ENCODE peak calls at places on chromosome 20, in four cellular contexts. U is fibroblast of mammary gland, P is brain microvascular endothelial cell, C is cardiac muscle cell. Y is an unnamed sample.

GRCh38 chr20:32456869-32457421 is 98.8 kb downstream of the ASXL1 start:
- DNase-seq in U (no peak), P (no peak), C (peak; percentile 68), Y (no peak)

GRCh38 chr20:10541668-10542411 is 106.7 kb downstream of the SLX4IP start:
- DNase-seq in U (no peak), P (no peak), C (no peak), Y (no peak)

GRCh38 chr20:5509803-5510202 is 193.0 kb upstream of the PROKR2 start:
- DNase-seq in U (no peak), P (no peak), C (no peak), Y (no peak)

GRCh38 chr20:53757472-53757913 is 163.9 kb upstream of the ZNF217 start:
- DNase-seq in U (no peak), P (no peak), C (no peak), Y (no peak)

GRCh38 chr20:20680991-20681508 is 31.4 kb downstream of the RALGAPA2 start:
- DNase-seq in U (no peak), P (no peak), C (no peak), Y (no peak)

GRCh38 chr20:4966826-4967751 is 34.2 kb downstream of the SLC23A2 start:
- DNase-seq in U (no peak), P (no peak), C (no peak), Y (no peak)

GRCh38 chr20:48816282-48816860 is 11.4 kb downstream of the PREX1 start:
- DNase-seq in U (no peak), P (no peak), C (no peak), Y (no peak)

GRCh38 chr20:34022154-34022842 is 28.6 kb downstream of the RALY start:
- DNase-seq in U (peak; percentile 19), P (no peak), C (peak; percentile 34), Y (no peak)

GRCh38 chr20:37745553-37745952 is 51.7 kb downstream of the CTNNBL1 start:
- DNase-seq in U (no peak), P (no peak), C (no peak), Y (no peak)

GRCh38 chr20:32777177-32777956 is 15.2 kb downstream of the DNMT3B start:
- DNase-seq in U (no peak), P (no peak), C (no peak), Y (no peak)

GRCh38 chr20:15196580-15197255 is 859.3 kb upstream of the FLRT3 start:
- DNase-seq in U (no peak), P (no peak), C (no peak), Y (no peak)

GRCh38 chr20:50471231-50471630 is 39.0 kb upstream of the PTPN1 start:
- DNase-seq in U (no peak), P (no peak), C (no peak), Y (no peak)

GRCh38 chr20:3798908-3799248 is 2.8 kb downstream of the CDC25B start:
- DNase-seq in U (no peak), P (no peak), C (no peak), Y (no peak)

GRCh38 chr20:15759546-15760216 is 813.6 kb downstream of the KIF16B start:
- DNase-seq in U (no peak), P (no peak), C (no peak), Y (no peak)

GRCh38 chr20:47358052-47358671 is 1.7 kb upstream of the ZMYND8 start:
- DNase-seq in U (no peak), P (no peak), C (no peak), Y (no peak)

GRCh38 chr20:47356220-47356525 is 326 bp downstream of the ZMYND8 start:
- DNase-seq in U (no peak), P (no peak), C (no peak), Y (no peak)

GRCh38 chr20:47358672-47359532 is 2.4 kb upstream of the ZMYND8 start:
- DNase-seq in U (peak; percentile 92), P (peak; percentile 95), C (peak; percentile 97), Y (peak; percentile 88)

GRCh38 chr20:47356526-47357295 is at the start of gene ZMYND8:
- DNase-seq in U (peak; percentile 92), P (peak; percentile 96), C (peak; percentile 95), Y (peak; percentile 97)

DNA sequence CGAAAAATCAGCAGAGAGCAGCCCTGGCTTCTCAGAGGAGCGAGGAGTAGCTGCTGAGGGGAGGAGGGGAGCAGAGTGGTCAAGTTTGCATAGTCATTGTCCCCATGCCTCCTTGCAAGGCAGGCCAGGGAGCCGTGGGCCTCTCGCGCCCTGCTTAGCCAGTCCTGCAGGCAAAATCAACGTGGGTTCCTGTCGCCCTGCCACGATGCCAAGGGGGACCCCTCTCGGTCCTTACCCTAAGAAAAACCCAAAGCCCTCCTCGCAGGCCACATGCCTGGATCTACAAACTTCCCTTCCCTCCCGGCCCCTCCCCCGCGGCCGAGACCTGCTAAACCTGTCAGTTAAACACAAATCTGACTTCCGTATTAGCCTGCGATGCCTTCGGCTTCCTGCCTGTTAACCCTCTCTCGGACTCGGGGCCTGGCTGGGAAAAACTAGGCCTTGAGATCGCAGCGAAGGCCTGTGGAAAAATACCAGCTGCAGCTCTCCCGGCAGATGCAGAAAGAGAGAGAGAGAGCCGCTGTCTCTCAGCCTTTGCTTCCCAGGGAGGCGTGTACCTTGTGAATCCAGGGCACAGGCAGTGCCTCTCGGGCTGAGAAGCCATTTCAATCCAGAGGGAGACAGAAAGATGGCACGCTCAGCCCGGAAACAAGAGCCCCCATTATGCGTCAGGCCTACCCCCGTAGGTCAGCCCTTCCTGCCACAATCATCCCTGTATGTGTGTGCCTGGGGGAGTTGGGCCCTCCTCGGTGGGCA is 975 bp upstream of the ZMYND8 start:
- DNase-seq in U (peak; percentile 92), P (peak; percentile 90), C (peak; percentile 94), Y (peak; percentile 90)
- H3K4me3 ChIP-seq in U (peak overlapping the region; percentile 1), P (no peak overlapping the region), C (no peak overlapping the region), Y (no peak overlapping the region)

GRCh38 chr20:40698744-40699143 is 9.7 kb upstream of the MAFB start:
- DNase-seq in U (no peak), P (no peak), C (no peak), Y (no peak)

GRCh38 chr20:40697466-40697987 is 8.5 kb upstream of the MAFB start:
- DNase-seq in U (no peak), P (no peak), C (no peak), Y (no peak)

GRCh38 chr20:40695214-40695613 is 6.2 kb upstream of the MAFB start:
- DNase-seq in U (no peak), P (no peak), C (no peak), Y (no peak)

GRCh38 chr20:40694246-40694645 is 5.2 kb upstream of the MAFB start:
- DNase-seq in U (no peak), P (no peak), C (no peak), Y (no peak)

DNA sequence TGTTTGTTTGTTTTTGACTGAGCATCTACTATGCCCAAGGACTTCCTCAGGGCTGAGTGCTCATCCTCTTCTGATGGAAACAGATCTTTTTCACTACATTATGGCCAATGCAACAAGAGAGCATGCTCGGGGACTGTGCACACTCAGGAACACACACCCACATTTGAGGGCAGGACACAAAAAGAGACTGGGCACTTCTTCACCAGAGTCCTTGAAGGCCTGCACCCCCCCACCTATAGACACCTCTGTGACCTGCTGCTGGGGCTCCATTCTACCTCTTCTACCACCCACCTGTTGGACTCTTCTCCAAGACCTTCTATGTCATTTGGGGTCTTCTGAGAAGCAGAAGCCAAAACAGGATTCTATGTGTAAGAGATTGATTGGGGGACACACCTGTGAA is 9.2 kb upstream of the MAFB start:
- DNase-seq in U (no peak), P (no peak), C (no peak), Y (no peak)
- H3K4me3 ChIP-seq in U (no peak overlapping the region), P (no peak overlapping the region), C (no peak overlapping the region), Y (no peak overlapping the region)

GRCh38 chr20:64119681-64120341 is 12.4 kb upstream of the NPBWR2 start:
- DNase-seq in U (peak; percentile 3), P (no peak), C (no peak), Y (no peak)
- H3K4me3 ChIP-seq in U (no peak overlapping the region), P (no peak overlapping the region), C (no peak overlapping the region), Y (no peak overlapping the region)

DNA sequence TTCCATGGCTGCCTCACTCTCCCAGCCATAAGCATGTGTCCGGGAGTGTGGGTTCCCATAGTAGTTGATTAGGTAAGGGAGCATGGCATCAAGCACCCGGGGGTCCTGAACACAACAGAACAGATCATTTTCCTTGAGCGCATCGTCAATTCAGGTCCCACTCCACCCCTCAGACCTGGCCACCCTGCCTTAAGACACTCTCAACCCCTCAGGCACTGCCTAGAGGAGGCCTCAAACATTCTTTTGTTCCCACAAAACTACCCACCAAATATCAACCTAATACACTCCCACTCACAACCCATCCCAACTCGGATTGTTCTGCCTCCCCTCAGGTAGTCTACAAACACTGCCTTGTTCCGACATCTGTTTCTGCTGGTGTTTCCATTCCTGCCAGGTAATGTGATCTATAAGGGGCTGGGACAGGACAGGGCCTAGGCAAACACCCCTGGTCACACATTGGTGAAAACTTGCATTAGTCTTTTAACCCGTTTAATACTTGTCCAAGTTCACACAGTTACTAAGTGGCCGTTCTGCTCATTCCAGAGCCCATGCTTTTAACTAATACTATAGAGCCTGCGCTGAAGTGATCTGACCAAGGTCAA is 1.4 kb downstream of the NFS1 start:
- DNase-seq in U (no peak), P (no peak), C (no peak), Y (no peak)
- H3K4me3 ChIP-seq in U (peak overlapping the region; percentile 97), P (peak overlapping the region; percentile 99), C (peak overlapping the region; percentile 69), Y (no peak overlapping the region)

GRCh38 chr20:45294659-45295058 is 12.0 kb upstream of the RBPJL start:
- DNase-seq in U (no peak), P (no peak), C (no peak), Y (no peak)

GRCh38 chr20:45292343-45292742 is 14.3 kb upstream of the RBPJL start:
- DNase-seq in U (no peak), P (no peak), C (no peak), Y (no peak)

GRCh38 chr20:45291526-45291925 is 15.1 kb upstream of the RBPJL start:
- DNase-seq in U (no peak), P (no peak), C (no peak), Y (no peak)

GRCh38 chr20:45293041-45294002 is 13.3 kb upstream of the RBPJL start:
- DNase-seq in U (peak; percentile 54), P (peak; percentile 65), C (peak; percentile 77), Y (peak; percentile 71)

DNA sequence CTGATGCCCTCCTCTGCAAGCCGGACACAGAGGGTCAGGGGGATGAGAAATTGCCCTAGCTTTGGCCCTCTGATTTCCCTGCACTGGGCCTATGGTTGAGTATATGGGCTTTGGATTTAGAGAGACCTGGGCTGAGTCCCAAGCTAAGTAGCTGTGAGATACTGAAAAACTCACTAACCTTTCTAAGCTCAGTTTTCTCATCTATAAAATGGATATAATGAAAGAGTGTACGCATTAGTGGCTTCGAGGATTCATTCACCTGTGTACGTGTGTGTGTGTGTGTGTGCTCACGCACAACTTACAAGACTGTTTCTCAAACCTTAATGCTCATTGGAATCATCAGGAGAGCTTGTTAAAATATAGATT is 12.7 kb upstream of the RBPJL start:
- DNase-seq in U (no peak), P (no peak), C (no peak), Y (no peak)
- H3K4me3 ChIP-seq in U (no peak overlapping the region), P (no peak overlapping the region), C (no peak overlapping the region), Y (no peak overlapping the region)

GRCh38 chr20:46119547-46119946 is 1.4 kb downstream of the CD40 start:
- DNase-seq in U (no peak), P (no peak), C (no peak), Y (no peak)
- H3K4me3 ChIP-seq in U (no peak overlapping the region), P (no peak overlapping the region), C (no peak overlapping the region), Y (no peak overlapping the region)

GRCh38 chr20:25032065-25032477 is 25.9 kb downstream of the ACSS1 start:
- DNase-seq in U (no peak), P (no peak), C (no peak), Y (no peak)
- H3K4me3 ChIP-seq in U (no peak overlapping the region), P (no peak overlapping the region), C (no peak overlapping the region), Y (no peak overlapping the region)

Y was measured in uterus.